ENCODE peak calls at places on chromosomes 3 and 15, in eight cellular contexts. D, W, C, U, Y, H, V and Q are unnamed samples.
A peak's percentile ranks its signal among the peaks of the same experiment; 100 is the strongest.

GRCh38 chr3:114147281-114147680 is 31.6 kb downstream of the DRD3 start:
- DNase-seq in D (no peak), W (no peak), C (no peak), U (no peak), Y (no peak), H (no peak), V (no peak), Q (no peak)

GRCh38 chr15:29570931-29571727 is 251.1 kb downstream of the TJP1 start:
- DNase-seq in D (peak; percentile 20), W (no peak), C (no peak), U (no peak), Y (no peak), H (no peak), V (no peak), Q (no peak)

GRCh38 chr3:45491344-45491743 is 103.0 kb downstream of the LARS2 start:
- DNase-seq in D (no peak), W (no peak), C (no peak), U (no peak), Y (no peak), H (no peak), V (no peak), Q (no peak)

GRCh38 chr3:50342818-50343633 is 2.4 kb upstream of the RASSF1 start:
- DNase-seq in D (no peak), W (no peak), C (no peak), U (no peak), Y (no peak), H (no peak), V (no peak), Q (no peak)

GRCh38 chr3:11530153-11530721 is 113.5 kb downstream of the VGLL4 start:
- DNase-seq in D (peak; percentile 65), W (peak; percentile 58), C (no peak), U (peak; percentile 98), Y (peak; percentile 3), H (no peak), V (peak; percentile 82), Q (no peak)

GRCh38 chr3:54356299-54357037 is 234.1 kb downstream of the CACNA2D3 start:
- DNase-seq in D (no peak), W (peak; percentile 63), C (no peak), U (no peak), Y (peak; percentile 44), H (no peak), V (peak; percentile 73), Q (no peak)

GRCh38 chr3:53170325-53171108 is 9.5 kb downstream of the PRKCD start:
- DNase-seq in D (no peak), W (no peak), C (no peak), U (no peak), Y (no peak), H (no peak), V (peak; percentile 47), Q (no peak)

GRCh38 chr15:30921781-30922371 is 18.2 kb downstream of the FAN1 start:
- DNase-seq in D (no peak), W (no peak), C (no peak), U (no peak), Y (peak; percentile 85), H (peak; percentile 54), V (peak; percentile 86), Q (no peak)

GRCh38 chr3:74353039-74353438 is 261.4 kb downstream of the CNTN3 start:
- DNase-seq in D (no peak), W (no peak), C (no peak), U (no peak), Y (no peak), H (no peak), V (no peak), Q (no peak)

GRCh38 chr3:48655586-48655985 is 7.1 kb downstream of the CELSR3 start:
- DNase-seq in D (no peak), W (no peak), C (no peak), U (no peak), Y (no peak), H (no peak), V (no peak), Q (no peak)

GRCh38 chr3:184808021-184808420 is 3.9 kb upstream of the VPS8 start:
- DNase-seq in D (no peak), W (no peak), C (no peak), U (no peak), Y (no peak), H (no peak), V (no peak), Q (no peak)

GRCh38 chr3:177467268-177467985 is 270.1 kb upstream of the TBL1XR1 start:
- DNase-seq in D (no peak), W (no peak), C (no peak), U (no peak), Y (no peak), H (no peak), V (no peak), Q (no peak)

GRCh38 chr3:29720660-29721059 is 439.8 kb downstream of the RBMS3 start:
- DNase-seq in D (no peak), W (no peak), C (no peak), U (no peak), Y (no peak), H (no peak), V (no peak), Q (no peak)

GRCh38 chr3:153783106-153783505 is 338.1 kb upstream of the ARHGEF26 start:
- DNase-seq in D (no peak), W (no peak), C (no peak), U (no peak), Y (no peak), H (no peak), V (peak; percentile 40), Q (no peak)

GRCh38 chr3:94440767-94441493 is 378.1 kb downstream of the NSUN3 start:
- DNase-seq in D (no peak), W (no peak), C (no peak), U (peak; percentile 89), Y (no peak), H (no peak), V (no peak), Q (no peak)

GRCh38 chr3:60555704-60556340 is 695.4 kb downstream of the FHIT start:
- DNase-seq in D (no peak), W (no peak), C (no peak), U (peak; percentile 74), Y (no peak), H (no peak), V (no peak), Q (no peak)

GRCh38 chr15:88256261-88257230 is at the start of gene NTRK3:
- DNase-seq in D (no peak), W (no peak), C (no peak), U (no peak), Y (no peak), H (no peak), V (no peak), Q (no peak)

GRCh38 chr3:43647331-43648166 is 25.7 kb upstream of the ANO10 start:
- DNase-seq in D (no peak), W (no peak), C (no peak), U (no peak), Y (no peak), H (no peak), V (no peak), Q (no peak)

GRCh38 chr3:141236351-141236750 is 4.7 kb downstream of the PXYLP1 start:
- DNase-seq in D (no peak), W (no peak), C (no peak), U (no peak), Y (no peak), H (no peak), V (no peak), Q (no peak)

GRCh38 chr15:91849749-91850161 is 3.8 kb upstream of the SLCO3A1 start:
- DNase-seq in D (no peak), W (no peak), C (no peak), U (peak; percentile 57), Y (no peak), H (no peak), V (no peak), Q (no peak)

GRCh38 chr3:124986153-124987143 is 51.9 kb upstream of the MUC13 start:
- DNase-seq in D (no peak), W (no peak), C (no peak), U (peak; percentile 96), Y (no peak), H (no peak), V (peak; percentile 38), Q (no peak)

GRCh38 chr3:127967296-127967695 is 52.3 kb downstream of the KBTBD12 start:
- DNase-seq in D (no peak), W (no peak), C (no peak), U (peak; percentile 14), Y (no peak), H (no peak), V (no peak), Q (no peak)

GRCh38 chr15:81752149-81752942 is 293.5 kb downstream of the MEX3B start:
- DNase-seq in D (peak; percentile 32), W (peak; percentile 78), C (peak; percentile 40), U (peak; percentile 15), Y (peak; percentile 23), H (peak; percentile 31), V (peak; percentile 80), Q (peak; percentile 75)

GRCh38 chr3:49076627-49077026 is 17.2 kb downstream of the QRICH1 start:
- DNase-seq in D (no peak), W (no peak), C (no peak), U (no peak), Y (no peak), H (no peak), V (no peak), Q (no peak)

GRCh38 chr3:125357032-125357658 is 18.0 kb downstream of the ZNF148 start:
- DNase-seq in D (peak; percentile 55), W (no peak), C (no peak), U (peak; percentile 36), Y (peak; percentile 40), H (peak; percentile 33), V (peak; percentile 63), Q (no peak)

DNA sequence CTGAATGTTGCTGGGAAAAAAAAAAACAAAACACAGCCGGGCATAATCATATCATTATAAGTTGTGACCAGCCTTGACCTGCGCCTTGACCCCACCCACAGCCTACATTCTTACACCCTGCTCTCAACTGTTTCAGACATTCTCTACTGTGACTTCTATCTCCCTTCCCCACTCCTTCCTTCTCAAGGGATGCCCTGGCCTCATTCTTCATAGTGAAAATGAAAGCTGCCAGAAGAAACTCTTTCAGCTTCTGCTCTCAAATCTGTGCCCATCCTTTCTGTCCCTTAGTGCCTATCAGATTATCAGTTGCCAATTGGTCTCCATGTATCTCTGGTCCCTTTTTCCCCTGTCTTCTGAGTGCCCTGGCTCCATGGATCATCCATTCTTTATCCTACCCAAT is 389.0 kb upstream of the TPRG1 start:
- DNase-seq in D (no peak), W (no peak), C (no peak), U (no peak), Y (no peak), H (no peak), V (no peak), Q (no peak)
- TF ChIP-seq CTCF in D (no peak), W (no peak), C (no peak), U (no peak), Y (no peak), H (no peak), V (no peak), Q (no peak)

GRCh38 chr3:187744169-187745151 is 808 bp downstream of the BCL6 start:
- DNase-seq in D (peak; percentile 85), W (peak; percentile 58), C (peak; percentile 70), U (peak; percentile 49), Y (peak; percentile 37), H (peak; percentile 58), V (peak; percentile 62), Q (no peak)
- TF ChIP-seq POLR2A in D (peak; percentile 45), W (no peak), C (no peak), U (no peak), Y (no peak), H (no peak), V (no peak), Q (no peak)

GRCh38 chr3:99638244-99638948 is at the start of gene COL8A1:
- DNase-seq in D (peak; percentile 63), W (peak; percentile 36), C (peak; percentile 65), U (peak; percentile 77), Y (peak; percentile 29), H (no peak), V (peak; percentile 76), Q (no peak)
- H3K4me3 ChIP-seq in D (peak within 1 kb of the TSS; percentile 63), W (peak within 1 kb of the TSS; percentile 65), C (peak within 1 kb of the TSS; percentile 51), U (peak within 1 kb of the TSS; percentile 62), Y (peak within 1 kb of the TSS; percentile 35), H (peak within 1 kb of the TSS; percentile 43), V (peak within 1 kb of the TSS; percentile 53), Q (peak within 1 kb of the TSS; percentile 15)

GRCh38 chr3:156674911-156675743 is 737 bp downstream of the TIPARP start:
- DNase-seq in D (peak; percentile 77), W (peak; percentile 41), C (peak; percentile 51), U (peak; percentile 43), Y (peak; percentile 37), H (peak; percentile 52), V (peak; percentile 82), Q (peak; percentile 57)
- TF ChIP-seq CTCF in D (peak; percentile 36), W (peak; percentile 32), C (no peak), U (no peak), Y (peak; percentile 59), H (no peak), V (peak; percentile 59), Q (no peak)